ENCODE peak calls at places on chromosomes 16 and 17, in eight cellular contexts. B, T, H, U, I, G, E and P are unnamed samples. For H3K4me1, the result is how much of the 10 kb centered on the place peaks cover.

GRCh38 chr17:68318103-68318991 is 27.1 kb downstream of the ARSG start:
- DNase-seq in B (no peak), T (peak), H (no peak), U (no peak), I (no peak), G (no peak), E (peak), P (no peak)

GRCh38 chr16:58464047-58464915 is 35.7 kb upstream of the NDRG4 start:
- DNase-seq in B (no peak), T (peak), H (no peak), U (no peak), I (no peak), G (peak), E (no peak), P (no peak)

GRCh38 chr16:89374393-89374948 is 115.9 kb downstream of the ANKRD11 start:
- DNase-seq in B (no peak), T (no peak), H (no peak), U (no peak), I (no peak), G (no peak), E (no peak), P (no peak)

GRCh38 chr17:68029512-68030215 is 5.9 kb upstream of the KPNA2 start:
- DNase-seq in B (no peak), T (peak), H (no peak), U (no peak), I (no peak), G (no peak), E (no peak), P (no peak)

GRCh38 chr16:54587176-54587515 is 300.6 kb upstream of the IRX3 start:
- DNase-seq in B (no peak), T (no peak), H (no peak), U (no peak), I (no peak), G (no peak), E (no peak), P (no peak)

GRCh38 chr17:61816538-61816937 is 46.8 kb downstream of the BRIP1 start:
- DNase-seq in B (no peak), T (peak), H (no peak), U (no peak), I (no peak), G (no peak), E (no peak), P (no peak)

GRCh38 chr16:84040823-84041391 is 1.7 kb downstream of the SLC38A8 start:
- DNase-seq in B (no peak), T (peak), H (no peak), U (no peak), I (no peak), G (no peak), E (no peak), P (no peak)

GRCh38 chr17:2090804-2091534 is 36.1 kb downstream of the HIC1 start:
- DNase-seq in B (no peak), T (peak), H (peak), U (no peak), I (no peak), G (peak), E (peak), P (peak)

GRCh38 chr16:55233464-55233863 is 90.5 kb upstream of the IRX6 start:
- DNase-seq in B (no peak), T (no peak), H (no peak), U (no peak), I (no peak), G (no peak), E (no peak), P (no peak)

GRCh38 chr17:67095803-67096202 is 51.4 kb downstream of the CACNG1 start:
- DNase-seq in B (no peak), T (peak), H (no peak), U (no peak), I (no peak), G (no peak), E (no peak), P (no peak)

GRCh38 chr16:89293276-89294143 is 76.0 kb downstream of the ZNF778 start:
- DNase-seq in B (no peak), T (no peak), H (no peak), U (no peak), I (no peak), G (no peak), E (no peak), P (no peak)

GRCh38 chr16:89890200-89890599 is 16.8 kb downstream of the TCF25 start:
- DNase-seq in B (no peak), T (no peak), H (no peak), U (no peak), I (no peak), G (no peak), E (no peak), P (no peak)

GRCh38 chr17:75440738-75441448 is 15.5 kb upstream of the TMEM94 start:
- DNase-seq in B (no peak), T (no peak), H (no peak), U (no peak), I (no peak), G (no peak), E (no peak), P (no peak)

GRCh38 chr17:28528329-28529011 is 22.3 kb downstream of the FOXN1 start:
- DNase-seq in B (no peak), T (peak), H (peak), U (no peak), I (peak), G (no peak), E (no peak), P (no peak)

GRCh38 chr16:68503334-68503733 is 35.8 kb upstream of the ZFP90 start:
- DNase-seq in B (no peak), T (peak), H (no peak), U (no peak), I (no peak), G (no peak), E (no peak), P (no peak)

GRCh38 chr17:66397486-66397885 is 95.1 kb downstream of the PRKCA start:
- DNase-seq in B (no peak), T (peak), H (no peak), U (no peak), I (no peak), G (no peak), E (no peak), P (no peak)

GRCh38 chr17:80509311-80509710 is 32.9 kb upstream of the NPTX1 start:
- DNase-seq in B (no peak), T (no peak), H (no peak), U (no peak), I (no peak), G (no peak), E (no peak), P (no peak)

GRCh38 chr17:40293363-40293762 is 5.7 kb downstream of the CDC6 start:
- DNase-seq in B (no peak), T (no peak), H (no peak), U (no peak), I (no peak), G (no peak), E (no peak), P (no peak)

GRCh38 chr17:47906443-47906842 is 10.4 kb downstream of the SP2 start:
- DNase-seq in B (no peak), T (no peak), H (no peak), U (no peak), I (no peak), G (no peak), E (no peak), P (no peak)

GRCh38 chr16:85970712-85971220 is 71.8 kb downstream of the IRF8 start:
- DNase-seq in B (no peak), T (no peak), H (no peak), U (no peak), I (no peak), G (no peak), E (no peak), P (no peak)

GRCh38 chr16:70701036-70701435 is 15.2 kb upstream of the MTSS2 start:
- DNase-seq in B (no peak), T (no peak), H (no peak), U (no peak), I (no peak), G (no peak), E (no peak), P (no peak)

GRCh38 chr17:37802712-37803416 is 58.0 kb upstream of the HNF1B start:
- DNase-seq in B (no peak), T (peak), H (no peak), U (no peak), I (no peak), G (no peak), E (no peak), P (no peak)

GRCh38 chr16:50696575-50697420 is 3.4 kb downstream of the NOD2 start:
- DNase-seq in B (no peak), T (peak), H (peak), U (peak), I (peak), G (peak), E (peak), P (no peak)
- H3K4me1 ChIP-seq in B (under half), T (under half), H (under half), U (under half), I (under half), G (under half), E (under half), P (under half)

DNA sequence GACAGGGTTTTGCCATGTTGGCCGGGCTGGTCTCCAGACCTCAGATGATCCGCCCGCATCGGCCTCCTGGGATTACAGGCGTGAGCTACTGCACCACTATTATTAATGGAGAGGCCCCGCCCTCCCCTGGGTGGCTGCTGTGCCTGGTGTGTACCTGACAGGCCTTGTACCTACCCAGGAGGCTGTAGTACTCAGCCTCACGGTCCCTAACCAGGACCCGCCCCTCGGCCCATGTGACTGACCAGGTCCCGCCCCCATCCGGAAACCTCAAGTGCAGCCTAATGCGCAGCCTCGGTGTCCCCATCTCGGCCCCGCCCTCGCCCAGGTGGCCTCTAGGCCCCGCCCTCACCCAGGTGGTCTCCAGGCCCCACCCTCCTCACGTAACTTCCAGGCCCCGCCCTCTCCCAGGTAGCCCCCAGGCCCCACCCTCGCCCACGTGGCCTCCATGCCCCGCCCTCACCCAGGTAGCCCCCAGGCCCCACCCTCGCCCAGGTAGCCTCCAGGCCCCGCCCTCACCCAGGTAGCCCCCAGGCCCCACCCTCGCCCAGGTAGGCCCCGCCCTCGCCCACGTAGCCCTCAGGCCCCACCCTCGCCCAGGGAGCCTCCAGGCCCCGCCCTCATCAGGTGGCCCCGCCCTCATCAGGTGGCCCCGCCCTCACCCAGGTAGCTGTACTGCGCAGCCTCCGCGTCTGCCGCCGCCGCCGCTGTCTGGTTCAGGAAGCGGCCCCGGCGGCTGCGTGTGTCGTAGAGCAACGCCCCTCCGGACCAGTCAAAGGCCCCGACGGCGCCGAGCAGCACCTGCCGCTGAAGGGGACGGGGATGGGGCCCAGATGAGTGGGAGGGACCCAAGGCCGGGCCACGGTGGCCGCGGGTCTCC is 31.0 kb downstream of the HASPIN start:
- DNase-seq in B (peak), T (peak), H (peak), U (peak), I (peak), G (no peak), E (no peak), P (peak)
- H3K27ac ChIP-seq in B (peak), T (no peak), H (peak), U (peak), I (peak), G (no peak), E (no peak), P (no peak)

DNA sequence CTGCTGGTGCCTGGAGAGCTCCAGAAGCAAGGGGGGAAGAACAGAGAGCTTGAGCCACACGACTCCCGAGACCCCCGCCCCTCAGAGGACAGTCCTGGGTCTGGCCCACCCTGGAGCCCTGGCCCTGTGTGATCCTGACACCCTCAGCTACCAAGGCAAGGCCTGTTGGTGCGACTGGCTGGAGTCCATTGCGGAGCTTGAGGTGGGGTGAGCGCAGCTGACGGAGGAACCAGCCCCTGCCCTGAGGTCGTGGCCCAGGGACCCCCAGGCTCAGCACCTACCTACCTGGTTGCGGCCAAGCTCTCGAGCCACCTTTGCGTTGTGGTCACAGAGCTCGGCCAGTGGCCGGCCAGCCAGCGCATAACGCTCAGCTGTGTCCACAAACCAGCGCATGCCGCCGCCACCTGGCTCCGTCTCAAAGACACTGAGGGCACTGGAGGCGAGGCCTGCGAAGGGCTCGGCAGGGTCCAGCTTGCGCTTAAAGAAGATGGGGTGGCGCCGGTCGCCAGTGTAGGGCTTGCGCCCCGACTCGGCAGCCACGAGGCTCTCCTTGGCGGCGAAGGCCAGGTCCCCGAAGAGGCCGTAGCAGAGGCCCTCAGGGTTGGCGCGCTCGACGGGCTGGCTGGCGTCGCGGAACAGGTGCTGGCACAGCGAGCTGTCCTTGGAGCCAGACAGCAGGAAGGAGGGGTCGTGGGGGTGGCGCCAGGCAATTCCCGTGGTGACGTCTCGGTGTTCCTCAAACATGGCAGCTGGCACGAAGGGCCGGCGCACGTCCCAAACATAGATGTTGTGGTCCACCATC is 2.5 kb upstream of the JMJD8 start:
- DNase-seq in B (no peak), T (no peak), H (no peak), U (no peak), I (no peak), G (no peak), E (no peak), P (no peak)
- H3K4me1 ChIP-seq in B (under half), T (under half), H (under half), U (under half), I (under half), G (half or more), E (under half), P (under half)

GRCh38 chr17:17416007-17416399 is 60.8 kb upstream of the MED9 start:
- DNase-seq in B (peak), T (peak), H (peak), U (no peak), I (peak), G (no peak), E (peak), P (peak)
- H3K27ac ChIP-seq in B (no peak), T (peak), H (peak), U (no peak), I (peak), G (peak), E (peak), P (no peak)

DNA sequence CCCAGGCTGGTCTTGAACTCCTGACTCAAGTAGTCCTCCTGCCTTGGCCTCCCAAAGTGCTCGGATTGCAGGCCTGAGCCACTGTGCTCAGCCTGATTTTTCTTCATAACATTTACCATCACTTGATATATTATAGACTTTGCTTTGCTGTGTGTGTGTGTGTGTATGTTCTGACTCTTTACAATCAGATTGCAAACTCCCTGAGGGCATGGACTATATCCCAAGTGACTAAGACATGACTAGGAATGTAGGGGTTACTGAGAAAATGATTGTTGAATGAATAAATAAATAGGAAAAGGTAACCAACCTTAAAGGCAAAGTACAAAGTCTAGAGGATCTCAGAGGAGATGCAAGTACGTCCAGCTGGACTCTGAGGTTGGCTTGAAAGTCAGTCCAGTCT is 9.6 kb upstream of the OR2C1 start:
- DNase-seq in B (no peak), T (no peak), H (no peak), U (no peak), I (no peak), G (no peak), E (no peak), P (no peak)
- H3K4me1 ChIP-seq in B (under half), T (under half), H (under half), U (under half), I (under half), G (under half), E (under half), P (under half)

GRCh38 chr17:4529533-4530152 is 25.5 kb downstream of the MYBBP1A start:
- DNase-seq in B (no peak), T (no peak), H (no peak), U (no peak), I (no peak), G (no peak), E (no peak), P (no peak)
- H3K27ac ChIP-seq in B (no peak), T (no peak), H (no peak), U (no peak), I (peak), G (peak), E (no peak), P (no peak)

DNA sequence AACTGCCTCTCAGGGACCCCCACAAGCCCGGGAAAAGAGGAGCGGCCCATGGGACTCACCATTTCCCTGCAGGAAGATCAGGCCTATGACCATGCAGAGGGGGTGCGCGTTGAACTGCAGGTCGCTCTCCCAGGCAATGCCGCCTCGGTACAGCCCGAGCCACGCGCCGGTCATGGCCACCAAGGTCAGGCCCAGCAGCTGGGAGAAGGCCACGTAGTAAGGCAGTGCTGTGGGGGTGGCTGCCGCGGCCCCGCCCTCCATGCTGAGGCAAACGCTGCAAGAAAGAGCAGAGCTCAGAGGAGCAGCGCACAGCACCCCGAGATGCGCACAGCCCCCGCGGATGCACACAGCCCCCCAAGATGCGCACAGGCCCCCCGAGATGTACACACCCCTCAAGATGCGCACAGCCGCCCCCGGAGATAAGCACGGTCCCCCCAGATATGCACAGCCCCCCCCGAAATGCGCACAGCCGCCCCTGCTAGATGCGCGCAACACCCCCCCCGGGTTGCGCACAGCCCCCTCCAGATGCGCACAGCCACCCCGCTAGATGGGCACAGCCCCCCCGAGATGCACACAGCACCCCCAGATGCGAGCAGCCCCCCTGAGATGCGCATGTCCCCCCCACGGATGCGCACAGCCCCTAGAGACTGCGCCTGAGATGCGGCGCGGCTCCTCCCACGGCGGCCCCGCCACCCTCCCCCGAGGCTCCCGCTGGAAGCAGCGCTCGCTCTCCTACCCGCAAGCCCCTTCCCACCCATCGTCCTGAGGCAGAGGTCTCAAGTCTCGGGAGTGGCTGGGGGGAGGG is 8.6 kb downstream of the CYB561 start:
- DNase-seq in B (no peak), T (peak), H (no peak), U (no peak), I (no peak), G (no peak), E (no peak), P (no peak)
- H3K4me1 ChIP-seq in B (under half), T (under half), H (under half), U (under half), I (under half), G (half or more), E (under half), P (under half)

GRCh38 chr16:2034695-2035430 is 8.2 kb downstream of the NHERF2 start:
- DNase-seq in B (no peak), T (no peak), H (no peak), U (no peak), I (no peak), G (no peak), E (no peak), P (no peak)
- H3K27ac ChIP-seq in B (no peak), T (peak), H (peak), U (no peak), I (peak), G (peak), E (peak), P (no peak)

GRCh38 chr17:49727353-49727752 is 19.6 kb upstream of the SLC35B1 start:
- DNase-seq in B (no peak), T (no peak), H (no peak), U (no peak), I (no peak), G (no peak), E (no peak), P (no peak)

GRCh38 chr17:49730078-49730786 is 22.5 kb upstream of the SLC35B1 start:
- DNase-seq in B (no peak), T (peak), H (peak), U (no peak), I (no peak), G (peak), E (no peak), P (no peak)

GRCh38 chr17:49730787-49731441 is 23.1 kb upstream of the SLC35B1 start:
- DNase-seq in B (no peak), T (no peak), H (no peak), U (no peak), I (no peak), G (no peak), E (no peak), P (no peak)

GRCh38 chr17:49729074-49729473 is 21.3 kb upstream of the SLC35B1 start:
- DNase-seq in B (no peak), T (peak), H (no peak), U (no peak), I (no peak), G (no peak), E (no peak), P (no peak)

GRCh38 chr17:49728425-49728824 is 20.7 kb upstream of the SLC35B1 start:
- DNase-seq in B (no peak), T (no peak), H (no peak), U (no peak), I (no peak), G (no peak), E (no peak), P (no peak)
- H3K4me1 ChIP-seq in B (under half), T (under half), H (under half), U (under half), I (under half), G (half or more), E (under half), P (under half)